ENCODE peak calls at places on chromosomes 2 and 18, in nine cellular contexts. One of them, this sample, is unnamed.

GRCh38 chr2:120934221-120934639 is 198.6 kb downstream of the GLI2 start:
- DNase-seq in fibroblast of mammary gland: no peak
- DNase-seq in neural progenitor cell: no peak
- DNase-seq in naive thymus-derived CD4-positive, alpha-beta T cell: no peak
- DNase-seq in lower lobe of right lung: no peak
- DNase-seq in CD4-positive, CD25-positive, alpha-beta regulatory T cell: no peak
- DNase-seq in right atrium auricular region: no peak
- DNase-seq in SK-N-SH: no peak
- DNase-seq in bronchial epithelial cell: no peak
- DNase-seq in this sample: no peak

GRCh38 chr2:110993557-110994231 is 127.0 kb upstream of the BCL2L11 start:
- DNase-seq in bronchial epithelial cell: peak; percentile 64
- DNase-seq in CD4-positive, CD25-positive, alpha-beta regulatory T cell: peak; percentile 13
- DNase-seq in SK-N-SH: no peak
- DNase-seq in right atrium auricular region: no peak
- DNase-seq in fibroblast of mammary gland: no peak
- DNase-seq in neural progenitor cell: no peak
- DNase-seq in naive thymus-derived CD4-positive, alpha-beta T cell: no peak
- DNase-seq in lower lobe of right lung: peak; percentile 64
- DNase-seq in this sample: peak; percentile 47

GRCh38 chr2:196783431-196784094 is 15.9 kb downstream of the GTF3C3 start:
- DNase-seq in right atrium auricular region: no peak
- DNase-seq in SK-N-SH: no peak
- DNase-seq in lower lobe of right lung: no peak
- DNase-seq in neural progenitor cell: no peak
- DNase-seq in bronchial epithelial cell: peak; percentile 77
- DNase-seq in naive thymus-derived CD4-positive, alpha-beta T cell: no peak
- DNase-seq in fibroblast of mammary gland: peak; percentile 88
- DNase-seq in CD4-positive, CD25-positive, alpha-beta regulatory T cell: no peak
- DNase-seq in this sample: peak; percentile 79

GRCh38 chr2:26333286-26333685 is 12.7 kb upstream of the SELENOI start:
- DNase-seq in CD4-positive, CD25-positive, alpha-beta regulatory T cell: no peak
- DNase-seq in right atrium auricular region: no peak
- DNase-seq in naive thymus-derived CD4-positive, alpha-beta T cell: no peak
- DNase-seq in SK-N-SH: no peak
- DNase-seq in lower lobe of right lung: no peak
- DNase-seq in fibroblast of mammary gland: no peak
- DNase-seq in bronchial epithelial cell: no peak
- DNase-seq in neural progenitor cell: no peak
- DNase-seq in this sample: no peak

GRCh38 chr2:205119141-205119540 is 563.2 kb upstream of the NRP2 start:
- DNase-seq in bronchial epithelial cell: no peak
- DNase-seq in right atrium auricular region: no peak
- DNase-seq in SK-N-SH: no peak
- DNase-seq in lower lobe of right lung: no peak
- DNase-seq in CD4-positive, CD25-positive, alpha-beta regulatory T cell: no peak
- DNase-seq in fibroblast of mammary gland: no peak
- DNase-seq in naive thymus-derived CD4-positive, alpha-beta T cell: no peak
- DNase-seq in neural progenitor cell: no peak
- DNase-seq in this sample: no peak

GRCh38 chr2:39164089-39164488 is 43.2 kb upstream of the SOS1 start:
- DNase-seq in naive thymus-derived CD4-positive, alpha-beta T cell: no peak
- DNase-seq in SK-N-SH: no peak
- DNase-seq in right atrium auricular region: no peak
- DNase-seq in lower lobe of right lung: no peak
- DNase-seq in fibroblast of mammary gland: peak; percentile 49
- DNase-seq in CD4-positive, CD25-positive, alpha-beta regulatory T cell: no peak
- DNase-seq in bronchial epithelial cell: no peak
- DNase-seq in neural progenitor cell: no peak
- DNase-seq in this sample: no peak

GRCh38 chr2:74587664-74588277 is 33.3 kb downstream of the DOK1 start:
- DNase-seq in fibroblast of mammary gland: peak; percentile 75
- DNase-seq in neural progenitor cell: peak; percentile 68
- DNase-seq in SK-N-SH: peak; percentile 76
- DNase-seq in right atrium auricular region: peak; percentile 79
- DNase-seq in lower lobe of right lung: peak; percentile 59
- DNase-seq in naive thymus-derived CD4-positive, alpha-beta T cell: peak; percentile 27
- DNase-seq in bronchial epithelial cell: peak; percentile 56
- DNase-seq in CD4-positive, CD25-positive, alpha-beta regulatory T cell: peak; percentile 85
- DNase-seq in this sample: peak; percentile 71

GRCh38 chr2:47313141-47313691 is 89.7 kb upstream of the MSH2 start:
- DNase-seq in bronchial epithelial cell: peak; percentile 88
- DNase-seq in CD4-positive, CD25-positive, alpha-beta regulatory T cell: no peak
- DNase-seq in fibroblast of mammary gland: no peak
- DNase-seq in neural progenitor cell: no peak
- DNase-seq in right atrium auricular region: no peak
- DNase-seq in lower lobe of right lung: peak; percentile 35
- DNase-seq in SK-N-SH: no peak
- DNase-seq in naive thymus-derived CD4-positive, alpha-beta T cell: no peak
- DNase-seq in this sample: peak; percentile 90

GRCh38 chr18:11741505-11742145 is 52.6 kb downstream of the GNAL start:
- DNase-seq in right atrium auricular region: no peak
- DNase-seq in naive thymus-derived CD4-positive, alpha-beta T cell: no peak
- DNase-seq in SK-N-SH: peak; percentile 37
- DNase-seq in neural progenitor cell: peak; percentile 34
- DNase-seq in bronchial epithelial cell: peak; percentile 35
- DNase-seq in CD4-positive, CD25-positive, alpha-beta regulatory T cell: peak; percentile 20
- DNase-seq in fibroblast of mammary gland: peak; percentile 6
- DNase-seq in lower lobe of right lung: no peak
- DNase-seq in this sample: peak; percentile 41

GRCh38 chr2:211187602-211188001 is 631.2 kb downstream of the CPS1 start:
- DNase-seq in fibroblast of mammary gland: no peak
- DNase-seq in right atrium auricular region: no peak
- DNase-seq in neural progenitor cell: no peak
- DNase-seq in CD4-positive, CD25-positive, alpha-beta regulatory T cell: no peak
- DNase-seq in SK-N-SH: no peak
- DNase-seq in naive thymus-derived CD4-positive, alpha-beta T cell: no peak
- DNase-seq in lower lobe of right lung: no peak
- DNase-seq in bronchial epithelial cell: no peak
- DNase-seq in this sample: no peak

GRCh38 chr2:219615036-219615435 is 12.4 kb upstream of the SLC4A3 start:
- DNase-seq in CD4-positive, CD25-positive, alpha-beta regulatory T cell: no peak
- DNase-seq in right atrium auricular region: no peak
- DNase-seq in bronchial epithelial cell: no peak
- DNase-seq in SK-N-SH: no peak
- DNase-seq in lower lobe of right lung: no peak
- DNase-seq in naive thymus-derived CD4-positive, alpha-beta T cell: no peak
- DNase-seq in fibroblast of mammary gland: no peak
- DNase-seq in neural progenitor cell: no peak
- DNase-seq in this sample: no peak

DNA sequence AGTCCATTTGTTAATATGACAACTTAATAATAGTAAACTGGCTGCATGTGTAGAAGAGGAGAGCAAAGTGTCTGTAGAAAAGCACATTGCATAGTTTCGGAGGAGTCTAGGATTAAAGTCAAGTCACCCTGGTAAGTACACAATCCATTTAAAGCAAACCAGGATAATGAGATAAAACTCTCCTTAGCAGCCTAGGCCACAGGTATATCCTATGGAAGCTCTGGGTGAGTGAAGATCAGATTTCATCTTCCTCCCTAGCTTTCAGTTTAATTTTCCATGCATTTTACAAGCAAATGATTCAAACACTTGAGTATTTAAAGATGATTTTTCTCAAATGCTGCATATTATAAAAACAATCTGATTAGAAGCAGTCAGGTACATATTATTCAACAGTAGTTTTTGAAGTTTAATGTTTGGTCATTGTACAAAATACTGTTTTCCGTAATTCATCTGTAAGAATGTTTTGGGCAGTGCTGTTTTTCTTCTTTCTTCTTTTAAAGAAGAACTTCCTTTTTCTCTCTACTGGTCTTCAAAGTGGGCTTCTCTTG is 10.2 kb downstream of the CERS6 start:
- DNase-seq in SK-N-SH: no peak
- DNase-seq in neural progenitor cell: no peak
- DNase-seq in CD4-positive, CD25-positive, alpha-beta regulatory T cell: no peak
- DNase-seq in lower lobe of right lung: no peak
- DNase-seq in naive thymus-derived CD4-positive, alpha-beta T cell: no peak
- DNase-seq in right atrium auricular region: no peak
- DNase-seq in fibroblast of mammary gland: no peak
- DNase-seq in bronchial epithelial cell: no peak
- DNase-seq in this sample: no peak
- H3K4me3 ChIP-seq in SK-N-SH: no peak overlapping the region
- H3K4me3 ChIP-seq in neural progenitor cell: no peak overlapping the region
- H3K4me3 ChIP-seq in CD4-positive, CD25-positive, alpha-beta regulatory T cell: peak overlapping the region; percentile 28
- H3K4me3 ChIP-seq in lower lobe of right lung: no peak overlapping the region
- H3K4me3 ChIP-seq in naive thymus-derived CD4-positive, alpha-beta T cell: no peak overlapping the region
- H3K4me3 ChIP-seq in right atrium auricular region: no peak overlapping the region
- H3K4me3 ChIP-seq in fibroblast of mammary gland: no peak overlapping the region
- H3K4me3 ChIP-seq in bronchial epithelial cell: no peak overlapping the region
- H3K4me3 ChIP-seq in this sample: no peak overlapping the region

GRCh38 chr2:42169869-42170465 is 814 bp downstream of the EML4 start:
- DNase-seq in naive thymus-derived CD4-positive, alpha-beta T cell: no peak
- DNase-seq in fibroblast of mammary gland: no peak
- DNase-seq in bronchial epithelial cell: no peak
- DNase-seq in SK-N-SH: peak; percentile 34
- DNase-seq in right atrium auricular region: no peak
- DNase-seq in neural progenitor cell: peak; percentile 31
- DNase-seq in CD4-positive, CD25-positive, alpha-beta regulatory T cell: peak; percentile 56
- DNase-seq in lower lobe of right lung: no peak
- DNase-seq in this sample: no peak

GRCh38 chr2:42170619-42171395 is 1.7 kb downstream of the EML4 start:
- DNase-seq in neural progenitor cell: no peak
- DNase-seq in SK-N-SH: no peak
- DNase-seq in right atrium auricular region: no peak
- DNase-seq in lower lobe of right lung: no peak
- DNase-seq in bronchial epithelial cell: no peak
- DNase-seq in CD4-positive, CD25-positive, alpha-beta regulatory T cell: peak; percentile 15
- DNase-seq in naive thymus-derived CD4-positive, alpha-beta T cell: no peak
- DNase-seq in fibroblast of mammary gland: no peak
- DNase-seq in this sample: no peak

GRCh38 chr2:42167458-42167857 is 1.7 kb upstream of the EML4 start:
- DNase-seq in right atrium auricular region: no peak
- DNase-seq in fibroblast of mammary gland: no peak
- DNase-seq in SK-N-SH: no peak
- DNase-seq in lower lobe of right lung: no peak
- DNase-seq in naive thymus-derived CD4-positive, alpha-beta T cell: no peak
- DNase-seq in bronchial epithelial cell: no peak
- DNase-seq in CD4-positive, CD25-positive, alpha-beta regulatory T cell: no peak
- DNase-seq in neural progenitor cell: no peak
- DNase-seq in this sample: no peak

GRCh38 chr2:42169100-42169868 is at the start of gene EML4:
- DNase-seq in naive thymus-derived CD4-positive, alpha-beta T cell: peak; percentile 98
- DNase-seq in CD4-positive, CD25-positive, alpha-beta regulatory T cell: peak; percentile 82
- DNase-seq in right atrium auricular region: peak; percentile 91
- DNase-seq in neural progenitor cell: peak; percentile 97
- DNase-seq in SK-N-SH: peak; percentile 98
- DNase-seq in bronchial epithelial cell: peak; percentile 62
- DNase-seq in fibroblast of mammary gland: peak; percentile 86
- DNase-seq in lower lobe of right lung: peak; percentile 93
- DNase-seq in this sample: peak; percentile 89

GRCh38 chr2:42168459-42169099 is 574 bp upstream of the EML4 start:
- DNase-seq in CD4-positive, CD25-positive, alpha-beta regulatory T cell: no peak
- DNase-seq in lower lobe of right lung: peak; percentile 49
- DNase-seq in neural progenitor cell: no peak
- DNase-seq in naive thymus-derived CD4-positive, alpha-beta T cell: no peak
- DNase-seq in fibroblast of mammary gland: no peak
- DNase-seq in SK-N-SH: no peak
- DNase-seq in right atrium auricular region: no peak
- DNase-seq in bronchial epithelial cell: no peak
- DNase-seq in this sample: no peak
- H3K4me3 ChIP-seq in CD4-positive, CD25-positive, alpha-beta regulatory T cell: peak overlapping the region; percentile 10
- H3K4me3 ChIP-seq in lower lobe of right lung: peak overlapping the region; percentile 89
- H3K4me3 ChIP-seq in neural progenitor cell: no peak overlapping the region
- H3K4me3 ChIP-seq in naive thymus-derived CD4-positive, alpha-beta T cell: peak overlapping the region; percentile 28
- H3K4me3 ChIP-seq in fibroblast of mammary gland: no peak overlapping the region
- H3K4me3 ChIP-seq in SK-N-SH: peak overlapping the region; percentile 6
- H3K4me3 ChIP-seq in right atrium auricular region: peak overlapping the region; percentile 89
- H3K4me3 ChIP-seq in bronchial epithelial cell: no peak overlapping the region
- H3K4me3 ChIP-seq in this sample: peak overlapping the region; percentile 21

GRCh38 chr18:78293516-78293915 is 686.1 kb upstream of the SALL3 start:
- DNase-seq in bronchial epithelial cell: no peak
- DNase-seq in lower lobe of right lung: no peak
- DNase-seq in right atrium auricular region: no peak
- DNase-seq in naive thymus-derived CD4-positive, alpha-beta T cell: no peak
- DNase-seq in neural progenitor cell: peak; percentile 13
- DNase-seq in fibroblast of mammary gland: no peak
- DNase-seq in CD4-positive, CD25-positive, alpha-beta regulatory T cell: no peak
- DNase-seq in SK-N-SH: no peak
- DNase-seq in this sample: no peak
- H3K4me3 ChIP-seq in bronchial epithelial cell: no peak overlapping the region
- H3K4me3 ChIP-seq in lower lobe of right lung: peak overlapping the region; percentile 33
- H3K4me3 ChIP-seq in right atrium auricular region: peak overlapping the region; percentile 36
- H3K4me3 ChIP-seq in naive thymus-derived CD4-positive, alpha-beta T cell: no peak overlapping the region
- H3K4me3 ChIP-seq in neural progenitor cell: peak overlapping the region; percentile 35
- H3K4me3 ChIP-seq in fibroblast of mammary gland: no peak overlapping the region
- H3K4me3 ChIP-seq in CD4-positive, CD25-positive, alpha-beta regulatory T cell: no peak overlapping the region
- H3K4me3 ChIP-seq in SK-N-SH: no peak overlapping the region
- H3K4me3 ChIP-seq in this sample: no peak overlapping the region

GRCh38 chr18:58194028-58194427 is 150.0 kb downstream of the NEDD4L start:
- DNase-seq in neural progenitor cell: peak; percentile 63
- DNase-seq in fibroblast of mammary gland: no peak
- DNase-seq in bronchial epithelial cell: no peak
- DNase-seq in SK-N-SH: peak; percentile 57
- DNase-seq in lower lobe of right lung: no peak
- DNase-seq in CD4-positive, CD25-positive, alpha-beta regulatory T cell: no peak
- DNase-seq in right atrium auricular region: no peak
- DNase-seq in naive thymus-derived CD4-positive, alpha-beta T cell: no peak
- DNase-seq in this sample: no peak

GRCh38 chr18:58196881-58197872 is 153.2 kb downstream of the NEDD4L start:
- DNase-seq in CD4-positive, CD25-positive, alpha-beta regulatory T cell: no peak
- DNase-seq in neural progenitor cell: no peak
- DNase-seq in naive thymus-derived CD4-positive, alpha-beta T cell: no peak
- DNase-seq in SK-N-SH: no peak
- DNase-seq in fibroblast of mammary gland: no peak
- DNase-seq in bronchial epithelial cell: no peak
- DNase-seq in lower lobe of right lung: no peak
- DNase-seq in right atrium auricular region: no peak
- DNase-seq in this sample: no peak

GRCh38 chr18:58192519-58192918 is 148.5 kb downstream of the NEDD4L start:
- DNase-seq in right atrium auricular region: no peak
- DNase-seq in fibroblast of mammary gland: no peak
- DNase-seq in neural progenitor cell: no peak
- DNase-seq in lower lobe of right lung: no peak
- DNase-seq in bronchial epithelial cell: no peak
- DNase-seq in SK-N-SH: no peak
- DNase-seq in naive thymus-derived CD4-positive, alpha-beta T cell: no peak
- DNase-seq in CD4-positive, CD25-positive, alpha-beta regulatory T cell: no peak
- DNase-seq in this sample: no peak

GRCh38 chr18:58195278-58195721 is 151.3 kb downstream of the NEDD4L start:
- DNase-seq in right atrium auricular region: no peak
- DNase-seq in fibroblast of mammary gland: no peak
- DNase-seq in SK-N-SH: no peak
- DNase-seq in naive thymus-derived CD4-positive, alpha-beta T cell: peak; percentile 13
- DNase-seq in neural progenitor cell: peak; percentile 41
- DNase-seq in bronchial epithelial cell: peak; percentile 40
- DNase-seq in CD4-positive, CD25-positive, alpha-beta regulatory T cell: peak; percentile 32
- DNase-seq in lower lobe of right lung: peak; percentile 64
- DNase-seq in this sample: peak; percentile 54

GRCh38 chr18:58196164-58196563 is 152.1 kb downstream of the NEDD4L start:
- DNase-seq in naive thymus-derived CD4-positive, alpha-beta T cell: no peak
- DNase-seq in CD4-positive, CD25-positive, alpha-beta regulatory T cell: no peak
- DNase-seq in neural progenitor cell: no peak
- DNase-seq in fibroblast of mammary gland: no peak
- DNase-seq in SK-N-SH: no peak
- DNase-seq in right atrium auricular region: no peak
- DNase-seq in bronchial epithelial cell: peak; percentile 39
- DNase-seq in lower lobe of right lung: no peak
- DNase-seq in this sample: peak; percentile 33
- H3K4me3 ChIP-seq in naive thymus-derived CD4-positive, alpha-beta T cell: no peak overlapping the region
- H3K4me3 ChIP-seq in CD4-positive, CD25-positive, alpha-beta regulatory T cell: peak overlapping the region; percentile 77
- H3K4me3 ChIP-seq in neural progenitor cell: no peak overlapping the region
- H3K4me3 ChIP-seq in fibroblast of mammary gland: no peak overlapping the region
- H3K4me3 ChIP-seq in SK-N-SH: no peak overlapping the region
- H3K4me3 ChIP-seq in right atrium auricular region: no peak overlapping the region
- H3K4me3 ChIP-seq in bronchial epithelial cell: no peak overlapping the region
- H3K4me3 ChIP-seq in lower lobe of right lung: peak overlapping the region; percentile 58
- H3K4me3 ChIP-seq in this sample: no peak overlapping the region